ENCODE peak calls at places on chromosome 22, in six cellular contexts. One of them, this sample, is unnamed.

GRCh38 chr22:39527481-39527961 is 5.0 kb downstream of the RPS19BP1 start:
- DNase-seq in DND-41: no peak
- DNase-seq in fibroblast of lung: no peak
- DNase-seq in neuronal stem cell: no peak
- DNase-seq in mesendoderm: peak; percentile 63
- DNase-seq in fibroblast of mammary gland: no peak
- DNase-seq in this sample: peak; percentile 57

GRCh38 chr22:30195245-30196140 is 51.1 kb downstream of the LIF start:
- DNase-seq in fibroblast of lung: peak; percentile 45
- DNase-seq in DND-41: no peak
- DNase-seq in neuronal stem cell: no peak
- DNase-seq in mesendoderm: no peak
- DNase-seq in fibroblast of mammary gland: peak; percentile 55
- DNase-seq in this sample: no peak

GRCh38 chr22:18101536-18101935 is 9.1 kb upstream of the TUBA8 start:
- DNase-seq in fibroblast of mammary gland: no peak
- DNase-seq in DND-41: no peak
- DNase-seq in fibroblast of lung: peak; percentile 16
- DNase-seq in neuronal stem cell: no peak
- DNase-seq in mesendoderm: no peak
- DNase-seq in this sample: no peak

GRCh38 chr22:37742374-37743092 is 45.7 kb downstream of the TRIOBP start:
- DNase-seq in mesendoderm: peak; percentile 26
- DNase-seq in DND-41: no peak
- DNase-seq in fibroblast of lung: peak; percentile 90
- DNase-seq in neuronal stem cell: no peak
- DNase-seq in fibroblast of mammary gland: peak; percentile 93
- DNase-seq in this sample: no peak

GRCh38 chr22:42780070-42780540 is 59.4 kb upstream of the A4GALT start:
- DNase-seq in fibroblast of lung: peak; percentile 91
- DNase-seq in fibroblast of mammary gland: peak; percentile 96
- DNase-seq in mesendoderm: peak; percentile 99
- DNase-seq in neuronal stem cell: peak; percentile 89
- DNase-seq in DND-41: peak; percentile 60
- DNase-seq in this sample: peak; percentile 94

GRCh38 chr22:30866811-30867271 is 101.7 kb downstream of the MORC2 start:
- DNase-seq in fibroblast of lung: no peak
- DNase-seq in DND-41: no peak
- DNase-seq in mesendoderm: peak; percentile 27
- DNase-seq in neuronal stem cell: no peak
- DNase-seq in fibroblast of mammary gland: no peak
- DNase-seq in this sample: peak; percentile 9

GRCh38 chr22:37270928-37271650 is 11.2 kb upstream of the CYTH4 start:
- DNase-seq in neuronal stem cell: no peak
- DNase-seq in DND-41: no peak
- DNase-seq in mesendoderm: no peak
- DNase-seq in fibroblast of lung: peak; percentile 72
- DNase-seq in fibroblast of mammary gland: peak; percentile 68
- DNase-seq in this sample: no peak

GRCh38 chr22:35631597-35631996 is 14.5 kb upstream of the MB start:
- DNase-seq in fibroblast of lung: no peak
- DNase-seq in mesendoderm: peak; percentile 82
- DNase-seq in DND-41: peak; percentile 27
- DNase-seq in fibroblast of mammary gland: peak; percentile 46
- DNase-seq in neuronal stem cell: no peak
- DNase-seq in this sample: peak; percentile 69

GRCh38 chr22:43174941-43175531 is 11.9 kb downstream of the TTLL12 start:
- DNase-seq in neuronal stem cell: no peak
- DNase-seq in fibroblast of mammary gland: no peak
- DNase-seq in DND-41: no peak
- DNase-seq in fibroblast of lung: no peak
- DNase-seq in mesendoderm: no peak
- DNase-seq in this sample: no peak

GRCh38 chr22:39574779-39575551 is 4.4 kb downstream of the CACNA1I start:
- DNase-seq in neuronal stem cell: no peak
- DNase-seq in fibroblast of mammary gland: peak; percentile 93
- DNase-seq in mesendoderm: peak; percentile 43
- DNase-seq in fibroblast of lung: peak; percentile 94
- DNase-seq in DND-41: no peak
- DNase-seq in this sample: no peak

GRCh38 chr22:45516923-45517675 is 14.4 kb downstream of the FBLN1 start:
- DNase-seq in neuronal stem cell: no peak
- DNase-seq in fibroblast of lung: peak; percentile 88
- DNase-seq in DND-41: no peak
- DNase-seq in fibroblast of mammary gland: peak; percentile 68
- DNase-seq in mesendoderm: peak; percentile 88
- DNase-seq in this sample: no peak

GRCh38 chr22:49850959-49851815 is 2.5 kb upstream of the ZBED4 start:
- DNase-seq in neuronal stem cell: no peak
- DNase-seq in fibroblast of mammary gland: no peak
- DNase-seq in mesendoderm: no peak
- DNase-seq in fibroblast of lung: no peak
- DNase-seq in DND-41: no peak
- DNase-seq in this sample: no peak

GRCh38 chr22:49849161-49850020 is 4.3 kb upstream of the ZBED4 start:
- DNase-seq in neuronal stem cell: no peak
- DNase-seq in DND-41: no peak
- DNase-seq in mesendoderm: no peak
- DNase-seq in fibroblast of lung: no peak
- DNase-seq in fibroblast of mammary gland: no peak
- DNase-seq in this sample: no peak

GRCh38 chr22:49847751-49848689 is 5.6 kb upstream of the ZBED4 start:
- DNase-seq in mesendoderm: no peak
- DNase-seq in DND-41: no peak
- DNase-seq in neuronal stem cell: no peak
- DNase-seq in fibroblast of lung: no peak
- DNase-seq in fibroblast of mammary gland: no peak
- DNase-seq in this sample: no peak

GRCh38 chr22:49848690-49849160 is 4.9 kb upstream of the ZBED4 start:
- DNase-seq in mesendoderm: no peak
- DNase-seq in DND-41: no peak
- DNase-seq in fibroblast of lung: no peak
- DNase-seq in fibroblast of mammary gland: no peak
- DNase-seq in neuronal stem cell: no peak
- DNase-seq in this sample: no peak

DNA sequence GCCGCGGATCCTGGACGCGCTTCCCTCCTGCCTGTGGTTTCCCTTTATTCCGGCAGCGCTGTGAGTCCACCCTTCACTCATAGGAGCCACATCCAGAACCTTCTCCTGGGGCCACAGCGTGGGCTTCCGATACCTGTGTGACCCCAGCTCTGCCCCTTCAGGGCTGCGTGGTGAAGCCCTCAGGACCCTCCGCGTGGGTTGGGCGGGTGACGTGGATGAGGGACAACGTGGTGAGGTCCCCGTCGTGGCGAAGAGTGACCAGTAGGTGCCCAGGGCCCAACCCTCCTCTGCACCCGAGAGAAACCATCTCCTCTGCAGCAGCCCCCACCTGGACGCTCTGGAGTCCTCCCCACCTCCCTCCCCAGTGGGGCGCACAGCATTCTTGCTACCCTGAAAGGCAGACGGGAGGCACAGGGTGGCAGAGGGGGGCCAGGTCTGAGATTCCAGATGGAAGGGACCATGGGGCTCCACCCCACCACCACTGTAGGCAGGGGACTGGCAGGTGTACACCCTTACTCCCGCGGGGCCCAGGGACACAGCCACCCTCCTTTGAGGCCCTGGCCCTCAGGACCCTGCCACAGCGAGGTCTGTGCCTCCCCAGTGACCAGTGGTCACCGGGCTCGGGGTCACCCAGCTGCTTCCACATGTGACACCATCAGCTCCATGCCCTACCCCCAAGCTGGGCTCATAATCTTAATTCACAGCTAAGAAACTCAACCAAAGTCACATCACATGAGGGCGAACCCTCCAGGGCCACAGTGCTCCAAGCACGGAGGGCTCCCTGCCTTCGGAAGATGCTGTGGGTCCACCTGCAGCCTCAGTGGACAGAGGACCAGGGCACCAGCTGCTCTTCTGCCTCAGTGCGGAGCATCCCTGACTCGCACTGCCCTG is 3.4 kb upstream of the ZBED4 start:
- DNase-seq in DND-41: no peak
- DNase-seq in mesendoderm: no peak
- DNase-seq in neuronal stem cell: no peak
- DNase-seq in fibroblast of mammary gland: no peak
- DNase-seq in fibroblast of lung: no peak
- DNase-seq in this sample: no peak
- H3K4me3 ChIP-seq in DND-41: no peak overlapping the region
- H3K4me3 ChIP-seq in mesendoderm: no peak overlapping the region
- H3K4me3 ChIP-seq in neuronal stem cell: peak overlapping the region; percentile 33
- H3K4me3 ChIP-seq in fibroblast of mammary gland: no peak overlapping the region
- H3K4me3 ChIP-seq in fibroblast of lung: no peak overlapping the region
- H3K4me3 ChIP-seq in this sample: no peak overlapping the region

GRCh38 chr22:24593810-24594568 is 1.1 kb upstream of the LRRC75B start:
- DNase-seq in fibroblast of mammary gland: no peak
- DNase-seq in mesendoderm: no peak
- DNase-seq in neuronal stem cell: no peak
- DNase-seq in DND-41: no peak
- DNase-seq in fibroblast of lung: no peak
- DNase-seq in this sample: no peak
- H3K4me3 ChIP-seq in fibroblast of mammary gland: no peak overlapping the region
- H3K4me3 ChIP-seq in mesendoderm: no peak overlapping the region
- H3K4me3 ChIP-seq in neuronal stem cell: no peak overlapping the region
- H3K4me3 ChIP-seq in DND-41: no peak overlapping the region
- H3K4me3 ChIP-seq in fibroblast of lung: no peak overlapping the region
- H3K4me3 ChIP-seq in this sample: no peak overlapping the region

DNA sequence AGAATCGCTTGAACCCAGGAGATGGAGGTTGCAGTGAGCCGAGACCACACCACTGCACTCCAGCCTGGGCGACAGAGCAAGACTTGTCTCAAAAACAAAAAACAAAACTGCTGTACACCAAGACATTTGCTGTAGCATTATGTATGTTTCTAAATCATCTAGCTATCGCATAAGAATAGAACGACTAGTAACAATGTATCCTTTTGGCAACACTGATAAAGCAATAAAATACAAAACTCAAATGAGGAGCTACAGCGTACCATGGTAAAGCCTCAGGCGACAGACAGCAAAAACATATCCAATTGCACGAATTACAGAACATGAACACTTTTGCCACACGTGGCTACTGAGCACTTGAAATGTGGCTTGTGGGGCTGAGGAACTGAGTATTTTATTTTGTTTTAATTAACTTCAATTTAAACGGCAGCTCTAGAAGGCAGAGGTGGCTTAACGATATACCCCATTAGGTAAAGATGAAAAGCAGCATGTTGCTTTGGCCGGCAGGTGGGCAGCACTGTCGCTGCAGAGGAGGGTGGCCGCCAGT is 2.3 kb downstream of the TUBGCP6 start:
- DNase-seq in fibroblast of mammary gland: peak; percentile 10
- DNase-seq in DND-41: no peak
- DNase-seq in neuronal stem cell: no peak
- DNase-seq in fibroblast of lung: no peak
- DNase-seq in mesendoderm: no peak
- DNase-seq in this sample: no peak
- H3K4me3 ChIP-seq in fibroblast of mammary gland: peak overlapping the region; percentile 77
- H3K4me3 ChIP-seq in DND-41: peak overlapping the region; percentile 99
- H3K4me3 ChIP-seq in neuronal stem cell: no peak overlapping the region
- H3K4me3 ChIP-seq in fibroblast of lung: peak overlapping the region; percentile 100
- H3K4me3 ChIP-seq in mesendoderm: no peak overlapping the region
- H3K4me3 ChIP-seq in this sample: peak overlapping the region; percentile 53

GRCh38 chr22:44268431-44269116 is 44.2 kb downstream of the SHISAL1 start:
- DNase-seq in mesendoderm: no peak
- DNase-seq in fibroblast of mammary gland: no peak
- DNase-seq in DND-41: no peak
- DNase-seq in fibroblast of lung: no peak
- DNase-seq in neuronal stem cell: no peak
- DNase-seq in this sample: no peak

GRCh38 chr22:44270556-44270880 is 42.2 kb downstream of the SHISAL1 start:
- DNase-seq in fibroblast of lung: no peak
- DNase-seq in neuronal stem cell: no peak
- DNase-seq in fibroblast of mammary gland: no peak
- DNase-seq in DND-41: no peak
- DNase-seq in mesendoderm: no peak
- DNase-seq in this sample: no peak

GRCh38 chr22:44269117-44269498 is 43.6 kb downstream of the SHISAL1 start:
- DNase-seq in fibroblast of mammary gland: no peak
- DNase-seq in DND-41: no peak
- DNase-seq in fibroblast of lung: no peak
- DNase-seq in neuronal stem cell: no peak
- DNase-seq in mesendoderm: no peak
- DNase-seq in this sample: no peak

GRCh38 chr22:44271010-44271500 is 41.7 kb downstream of the SHISAL1 start:
- DNase-seq in fibroblast of mammary gland: no peak
- DNase-seq in fibroblast of lung: no peak
- DNase-seq in neuronal stem cell: no peak
- DNase-seq in DND-41: no peak
- DNase-seq in mesendoderm: no peak
- DNase-seq in this sample: no peak

GRCh38 chr22:44269757-44270555 is 42.8 kb downstream of the SHISAL1 start:
- DNase-seq in fibroblast of lung: no peak
- DNase-seq in mesendoderm: no peak
- DNase-seq in DND-41: no peak
- DNase-seq in neuronal stem cell: no peak
- DNase-seq in fibroblast of mammary gland: no peak
- DNase-seq in this sample: no peak
- H3K4me3 ChIP-seq in fibroblast of lung: no peak overlapping the region
- H3K4me3 ChIP-seq in mesendoderm: no peak overlapping the region
- H3K4me3 ChIP-seq in DND-41: no peak overlapping the region
- H3K4me3 ChIP-seq in neuronal stem cell: no peak overlapping the region
- H3K4me3 ChIP-seq in fibroblast of mammary gland: no peak overlapping the region
- H3K4me3 ChIP-seq in this sample: no peak overlapping the region

GRCh38 chr22:28750471-28750881 is 8.6 kb downstream of the HSCB start:
- DNase-seq in DND-41: no peak
- DNase-seq in fibroblast of lung: peak; percentile 84
- DNase-seq in mesendoderm: no peak
- DNase-seq in fibroblast of mammary gland: peak; percentile 83
- DNase-seq in neuronal stem cell: no peak
- DNase-seq in this sample: no peak
- H3K4me3 ChIP-seq in DND-41: no peak overlapping the region
- H3K4me3 ChIP-seq in fibroblast of lung: no peak overlapping the region
- H3K4me3 ChIP-seq in mesendoderm: no peak overlapping the region
- H3K4me3 ChIP-seq in fibroblast of mammary gland: no peak overlapping the region
- H3K4me3 ChIP-seq in neuronal stem cell: no peak overlapping the region
- H3K4me3 ChIP-seq in this sample: no peak overlapping the region

This sample was measured in GM12865.